ENCODE peak calls at places on chromosomes 3 and 15, in seven cellular contexts. Y, K, G, J, N, W and T are unnamed samples.

GRCh38 chr3:50430950-50431435 is 71.7 kb upstream of the TMEM115 start:
- DNase-seq in W (no peak), Y (no peak), J (no peak), G (no peak), K (no peak), N (no peak), T (no peak)

GRCh38 chr3:35275768-35276167 is 363.6 kb upstream of the ARPP21 start:
- DNase-seq in J (no peak), G (no peak), K (no peak), Y (no peak), W (no peak), N (no peak), T (no peak)

GRCh38 chr3:101925564-101925963 is 76.2 kb downstream of the NFKBIZ start:
- DNase-seq in N (no peak), J (no peak), Y (no peak), K (peak; percentile 90), W (no peak), G (no peak), T (no peak)

GRCh38 chr3:124034016-124034808 is 42.3 kb upstream of the ROPN1 start:
- DNase-seq in G (no peak), K (peak; percentile 29), Y (peak; percentile 3), N (no peak), J (no peak), W (no peak), T (peak; percentile 6)

GRCh38 chr3:190076601-190077444 is 43.9 kb downstream of the P3H2 start:
- DNase-seq in K (peak; percentile 99), W (peak; percentile 96), Y (peak; percentile 97), G (no peak), N (no peak), J (no peak), T (peak; percentile 99)

GRCh38 chr15:45495588-45495987 is 27.0 kb downstream of the SLC30A4 start:
- DNase-seq in G (no peak), J (no peak), K (no peak), W (no peak), N (no peak), Y (peak; percentile 14), T (no peak)

GRCh38 chr3:52372822-52373504 is 56.8 kb downstream of the DNAH1 start:
- DNase-seq in N (no peak), J (peak; percentile 27), Y (no peak), K (no peak), G (no peak), W (no peak), T (no peak)

GRCh38 chr3:80533553-80533952 is 765.8 kb upstream of the ROBO1 start:
- DNase-seq in J (no peak), K (peak; percentile 81), Y (peak; percentile 3), G (no peak), N (no peak), W (no peak), T (peak; percentile 53)

GRCh38 chr3:143171141-143171651 is 51.6 kb downstream of the CHST2 start:
- DNase-seq in N (no peak), G (no peak), J (peak; percentile 84), Y (peak; percentile 72), W (peak; percentile 36), K (no peak), T (peak; percentile 96)

GRCh38 chr3:141659821-141660597 is 78.1 kb upstream of the RNF7 start:
- DNase-seq in K (no peak), J (no peak), W (no peak), Y (no peak), N (no peak), G (no peak), T (peak; percentile 33)

GRCh38 chr15:69760890-69761568 is 308.4 kb downstream of the RPLP1 start:
- DNase-seq in K (peak; percentile 88), G (no peak), Y (peak; percentile 99), J (peak; percentile 89), W (peak; percentile 85), N (peak; percentile 48), T (peak; percentile 98)

GRCh38 chr3:149263856-149264255 is 42.2 kb upstream of the CP start:
- DNase-seq in J (no peak), G (no peak), Y (no peak), N (no peak), K (no peak), W (no peak), T (no peak)

GRCh38 chr3:51704511-51704950 is 2.3 kb upstream of the GRM2 start:
- DNase-seq in Y (no peak), J (no peak), K (no peak), G (no peak), N (peak; percentile 2), W (no peak), T (no peak)

GRCh38 chr3:7498722-7499121 is 637.8 kb downstream of the GRM7 start:
- DNase-seq in Y (no peak), J (no peak), N (no peak), K (no peak), W (no peak), G (no peak), T (no peak)

GRCh38 chr3:184262166-184262926 is 993 bp upstream of the CAMK2N2 start:
- DNase-seq in Y (peak; percentile 18), N (no peak), J (no peak), K (no peak), G (no peak), W (no peak), T (no peak)

GRCh38 chr3:54034971-54035370 is 87.4 kb upstream of the CACNA2D3 start:
- DNase-seq in N (no peak), W (no peak), K (peak; percentile 88), J (no peak), Y (peak; percentile 42), G (no peak), T (no peak)

GRCh38 chr15:57146394-57147140 is 228.1 kb downstream of the TCF12 start:
- DNase-seq in G (no peak), W (no peak), Y (peak; percentile 86), J (peak; percentile 63), N (no peak), K (peak; percentile 42), T (peak; percentile 81)

GRCh38 chr3:127166501-127167065 is 26.3 kb upstream of the PRR23E start:
- DNase-seq in W (no peak), J (no peak), G (no peak), N (no peak), Y (no peak), K (no peak), T (no peak)

GRCh38 chr3:145807990-145808389 is 353.0 kb downstream of the PLOD2 start:
- DNase-seq in N (no peak), K (no peak), J (peak; percentile 9), W (no peak), G (no peak), Y (peak; percentile 73), T (peak; percentile 78)

GRCh38 chr15:89416339-89417183 is 79.8 kb downstream of the RHCG start:
- DNase-seq in N (peak; percentile 36), Y (peak; percentile 67), G (no peak), J (peak; percentile 88), K (peak; percentile 65), W (no peak), T (peak; percentile 75)

GRCh38 chr3:4888913-4889846 is 90.1 kb upstream of the BHLHE40 start:
- DNase-seq in K (no peak), W (no peak), J (peak; percentile 79), G (no peak), Y (peak; percentile 30), N (no peak), T (peak; percentile 18)
- TF ChIP-seq CTCF in K (no peak), W (no peak), J (no peak), G (no peak), Y (no peak), N (no peak), T (no peak)

GRCh38 chr15:75368689-75369239 is 357 bp upstream of the MAN2C1 start:
- DNase-seq in N (no peak), J (peak; percentile 44), Y (no peak), G (no peak), W (no peak), K (peak; percentile 28), T (no peak)
- H3K4me3 ChIP-seq in N (peak overlapping the region; percentile 99), J (peak overlapping the region; percentile 78), Y (peak overlapping the region; percentile 87), G (peak overlapping the region; percentile 99), W (peak overlapping the region; percentile 87), K (peak overlapping the region; percentile 59), T (peak overlapping the region; percentile 74)

DNA sequence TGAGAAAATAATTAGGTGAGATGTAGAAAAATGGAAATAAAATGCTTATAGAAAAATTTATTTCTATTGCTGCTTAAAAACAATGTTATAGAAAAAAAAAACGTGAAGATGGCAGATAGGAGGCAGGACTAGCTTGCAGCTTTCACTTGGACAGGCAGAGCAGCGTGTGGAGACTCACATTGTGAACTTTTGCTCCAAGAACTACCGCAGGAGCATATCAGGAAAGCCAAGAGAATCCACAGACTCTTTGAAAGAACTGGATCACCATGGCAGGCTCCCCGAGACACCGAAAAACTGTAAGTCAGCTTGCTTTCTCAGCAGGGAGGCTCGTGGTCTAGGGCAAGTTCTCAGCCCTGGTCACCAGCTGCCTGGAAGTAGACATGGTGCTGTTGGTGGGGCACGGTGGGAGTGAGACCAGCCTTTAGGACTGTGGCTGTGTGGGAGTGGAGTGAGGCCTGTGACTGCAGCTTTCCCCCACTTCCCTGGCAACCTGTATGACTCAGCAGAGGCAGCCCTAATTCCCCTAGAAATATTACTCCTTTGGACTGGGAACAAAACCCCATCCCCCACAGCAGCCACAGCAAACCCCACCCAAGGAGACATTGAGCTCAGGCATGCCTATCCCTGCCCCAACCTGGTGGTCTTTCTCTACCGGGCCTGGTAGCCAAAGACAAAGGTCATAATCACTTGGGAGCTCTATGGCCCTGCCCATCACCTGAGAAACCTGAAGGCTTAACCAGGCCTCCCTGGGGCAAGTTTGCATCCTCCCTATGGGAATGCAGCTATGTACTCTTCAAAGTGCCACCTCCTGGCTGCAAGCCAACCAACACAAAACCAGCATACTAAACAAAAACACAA is 22.8 kb downstream of the STRIT1 start:
- DNase-seq in K (peak; percentile 52), W (no peak), N (no peak), G (no peak), J (no peak), Y (peak; percentile 10), T (peak; percentile 37)
- TF ChIP-seq CTCF in K (no peak), W (no peak), N (no peak), G (no peak), J (no peak), Y (no peak), T (peak; percentile 9)

DNA sequence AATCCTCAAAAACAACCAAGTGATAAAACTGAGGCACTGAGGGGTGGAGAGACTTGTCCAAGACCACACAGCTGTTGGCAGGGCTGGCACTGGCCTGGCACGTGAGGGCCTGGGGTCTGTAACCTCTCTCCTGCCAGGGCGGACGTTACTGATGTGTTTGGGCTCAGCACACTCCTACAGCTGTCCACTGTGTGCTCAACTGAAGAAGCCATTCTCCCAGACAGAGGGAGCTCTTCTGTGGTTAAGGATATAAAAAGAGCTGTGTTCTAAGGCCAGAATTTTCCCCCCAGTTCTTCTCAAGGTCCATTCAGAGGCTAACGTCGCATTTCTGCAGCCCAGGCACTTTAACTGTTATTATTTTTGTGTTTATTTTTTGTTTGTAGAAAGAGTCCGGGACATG is 429.0 kb upstream of the ATP11B start:
- DNase-seq in K (no peak), J (no peak), Y (no peak), W (no peak), G (no peak), N (no peak), T (no peak)
- H3K4me3 ChIP-seq in K (no peak overlapping the region), J (no peak overlapping the region), Y (no peak overlapping the region), W (no peak overlapping the region), G (peak overlapping the region; percentile 26), N (no peak overlapping the region), T (no peak overlapping the region)

DNA sequence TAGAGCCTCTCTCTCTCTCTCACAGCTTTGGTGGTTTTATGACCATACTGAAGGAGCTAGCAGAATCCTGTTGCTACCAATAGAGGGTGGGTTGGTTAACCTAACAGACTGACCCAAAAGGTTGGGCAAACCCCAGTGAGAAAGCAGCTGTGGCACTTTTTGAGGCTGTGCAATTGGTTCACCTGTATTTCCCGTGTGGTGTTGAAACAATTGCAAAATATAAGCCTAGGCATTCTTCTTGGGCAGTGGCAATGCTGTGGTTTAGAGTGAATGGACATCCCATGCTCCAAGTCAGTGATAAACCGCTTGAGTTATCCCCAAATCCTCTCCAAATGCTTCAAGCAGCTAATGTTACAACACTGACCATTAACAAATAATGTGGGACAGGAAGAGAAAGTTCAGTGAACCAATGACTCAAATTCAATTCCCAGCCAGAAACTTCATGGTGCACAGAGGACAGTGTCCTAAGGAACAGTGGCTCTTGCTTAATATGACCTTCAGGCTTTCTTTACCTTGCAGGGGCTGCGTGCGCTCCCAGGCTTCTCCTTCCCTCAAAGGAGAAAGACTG is 261.9 kb upstream of the ICE2 start:
- DNase-seq in J (peak; percentile 17), W (no peak), K (no peak), Y (peak; percentile 61), N (peak; percentile 20), G (no peak), T (peak; percentile 77)
- TF ChIP-seq CTCF in J (no peak), W (no peak), K (no peak), Y (no peak), N (no peak), G (no peak), T (peak; percentile 24)